ENCODE peak calls at places on chromosomes 5 and 9, in seven cellular contexts. U is AG04450; G is central memory CD8-positive, alpha-beta T cell; H is stimulated activated CD4-positive, alpha-beta T cell treated with anti-CD3 and anti-CD28 coated beads, Interleukin-15, amount 100 ng/mL, for 24 hours; C is SK-MEL-5; J is GM23338; T is right atrium auricular region. L is an unnamed sample.

GRCh38 chr9:120432600-120432999 is 147.4 kb downstream of the CDK5RAP2 start:
- DNase-seq in U (no peak), G (no peak), H (no peak), C (no peak), J (no peak), T (peak), L (no peak)

GRCh38 chr5:124720589-124720988 is 25.9 kb downstream of the ZNF608 start:
- DNase-seq in U (no peak), G (no peak), H (no peak), C (no peak), J (no peak), T (no peak), L (no peak)

GRCh38 chr5:157271740-157272271 is 5.9 kb downstream of the CYFIP2 start:
- DNase-seq in U (no peak), G (peak), H (peak), C (no peak), J (no peak), T (no peak), L (no peak)

GRCh38 chr9:122265265-122265900 is 701 bp downstream of the MRRF start:
- DNase-seq in U (no peak), G (peak), H (no peak), C (no peak), J (peak), T (no peak), L (no peak)

GRCh38 chr5:78649816-78650561 is 1.4 kb upstream of the LHFPL2 start:
- DNase-seq in U (no peak), G (no peak), H (no peak), C (no peak), J (peak), T (no peak), L (no peak)

GRCh38 chr9:14661421-14662059 is 31.7 kb downstream of the ZDHHC21 start:
- DNase-seq in U (peak), G (no peak), H (no peak), C (peak), J (peak), T (no peak), L (no peak)

GRCh38 chr5:139650689-139651501 is 2.7 kb downstream of the CXXC5 start:
- DNase-seq in U (no peak), G (no peak), H (no peak), C (no peak), J (peak), T (peak), L (no peak)

GRCh38 chr5:149221326-149221725 is 50.3 kb upstream of the AFAP1L1 start:
- DNase-seq in U (peak), G (no peak), H (no peak), C (no peak), J (no peak), T (no peak), L (no peak)

GRCh38 chr5:15620501-15620900 is 120.5 kb downstream of the FBXL7 start:
- DNase-seq in U (no peak), G (no peak), H (no peak), C (peak), J (no peak), T (peak), L (no peak)

GRCh38 chr9:88529496-88529895 is 5.5 kb upstream of the NXNL2 start:
- DNase-seq in U (no peak), G (no peak), H (no peak), C (no peak), J (no peak), T (no peak), L (no peak)

GRCh38 chr9:35726876-35727438 is 5.0 kb downstream of the TLN1 start:
- DNase-seq in U (no peak), G (no peak), H (peak), C (peak), J (peak), T (no peak), L (no peak)

GRCh38 chr9:82410306-82410705 is 421.7 kb downstream of the SPATA31D1 start:
- DNase-seq in U (peak), G (no peak), H (no peak), C (no peak), J (no peak), T (no peak), L (no peak)

GRCh38 chr5:103862398-103862797 is 299.8 kb upstream of the NUDT12 start:
- DNase-seq in U (no peak), G (no peak), H (no peak), C (no peak), J (no peak), T (no peak), L (no peak)

GRCh38 chr5:39570418-39571027 is 145.7 kb upstream of the DAB2 start:
- DNase-seq in U (no peak), G (no peak), H (no peak), C (peak), J (peak), T (no peak), L (no peak)

GRCh38 chr5:72510610-72511121 is 3.5 kb upstream of the ZNF366 start:
- DNase-seq in U (peak), G (no peak), H (peak), C (no peak), J (no peak), T (peak), L (peak)

GRCh38 chr9:127122176-127123151 is at the start of gene ANGPTL2:
- DNase-seq in U (peak), G (no peak), H (peak), C (no peak), J (peak), T (peak), L (peak)

GRCh38 chr9:107841078-107841477 is 351.5 kb upstream of the KLF4 start:
- DNase-seq in U (no peak), G (no peak), H (no peak), C (no peak), J (no peak), T (no peak), L (no peak)

GRCh38 chr9:91730806-91731205 is 219.2 kb downstream of the ROR2 start:
- DNase-seq in U (no peak), G (no peak), H (no peak), C (no peak), J (no peak), T (no peak), L (no peak)

GRCh38 chr5:23389543-23390215 is 117.7 kb upstream of the PRDM9 start:
- DNase-seq in U (no peak), G (no peak), H (no peak), C (no peak), J (no peak), T (no peak), L (no peak)

GRCh38 chr9:110351009-110351467 is 13.4 kb upstream of the TXNDC8 start:
- DNase-seq in U (peak), G (no peak), H (no peak), C (no peak), J (no peak), T (no peak), L (no peak)

GRCh38 chr5:40675396-40676133 is 4.2 kb upstream of the PTGER4 start:
- DNase-seq in U (no peak), G (no peak), H (peak), C (no peak), J (no peak), T (no peak), L (no peak)

GRCh38 chr5:143932584-143932983 is 120.6 kb downstream of the HMHB1 start:
- DNase-seq in U (no peak), G (no peak), H (no peak), C (no peak), J (no peak), T (no peak), L (no peak)

GRCh38 chr5:34914671-34915138 is 599 bp downstream of the RAD1 start:
- DNase-seq in U (no peak), G (no peak), H (peak), C (peak), J (peak), T (no peak), L (no peak)